ENCODE peak calls at places on chromosomes 6 and 20, in six cellular contexts. X, D, P, V, C and Q are unnamed samples.

GRCh38 chr6:39251406-39251805 is 22.1 kb upstream of the KCNK5 start:
- DNase-seq in X (no peak), P (no peak), C (no peak), D (no peak), V (no peak), Q (no peak)

GRCh38 chr6:134358320-134358719 is 40.4 kb upstream of the SGK1 start:
- DNase-seq in C (no peak), V (no peak), D (no peak), X (no peak), P (no peak), Q (no peak)

GRCh38 chr6:56714982-56715456 is 72.3 kb upstream of the DST start:
- DNase-seq in X (no peak), C (peak; percentile 81), D (peak; percentile 31), V (no peak), P (no peak), Q (no peak)

GRCh38 chr6:118134257-118134656 is 227.2 kb downstream of the SLC35F1 start:
- DNase-seq in D (no peak), C (no peak), X (no peak), V (no peak), P (no peak), Q (no peak)

GRCh38 chr20:58407201-58407873 is 18.3 kb downstream of the VAPB start:
- DNase-seq in D (no peak), C (no peak), P (no peak), V (no peak), X (peak; percentile 26), Q (no peak)

GRCh38 chr6:149963212-149963461 is 606 bp upstream of the ULBP1 start:
- DNase-seq in P (no peak), C (no peak), X (peak; percentile 66), D (no peak), V (no peak), Q (no peak)

GRCh38 chr6:3900744-3901351 is 51.7 kb downstream of the FAM50B start:
- DNase-seq in V (no peak), D (no peak), C (peak; percentile 48), X (no peak), P (no peak), Q (no peak)

GRCh38 chr20:19889011-19889953 is 127.9 kb upstream of the NAA20 start:
- DNase-seq in V (no peak), P (no peak), D (no peak), C (no peak), X (no peak), Q (no peak)

GRCh38 chr20:621115-621756 is 11.1 kb upstream of the TCF15 start:
- DNase-seq in C (no peak), V (no peak), P (no peak), D (no peak), X (no peak), Q (no peak)

GRCh38 chr20:19777981-19778380 is 19.9 kb downstream of the RIN2 start:
- DNase-seq in X (no peak), P (no peak), V (no peak), C (no peak), D (no peak), Q (no peak)

GRCh38 chr6:158793432-158793831 is 25.7 kb downstream of the EZR start:
- DNase-seq in D (no peak), X (peak; percentile 81), V (no peak), C (peak; percentile 66), P (no peak), Q (no peak)

GRCh38 chr6:68756454-68757375 is 121.6 kb downstream of the ADGRB3 start:
- DNase-seq in X (no peak), C (no peak), P (no peak), V (no peak), D (no peak), Q (no peak)

GRCh38 chr6:134161036-134161435 is 108.6 kb upstream of the SLC2A12 start:
- DNase-seq in C (no peak), D (no peak), P (no peak), V (no peak), X (no peak), Q (no peak)

GRCh38 chr20:35467339-35468224 is 12.2 kb downstream of the CEP250 start:
- DNase-seq in C (peak; percentile 91), V (no peak), D (no peak), P (no peak), X (no peak), Q (no peak)

GRCh38 chr6:137673603-137674002 is 179.4 kb upstream of the OLIG3 start:
- DNase-seq in C (no peak), D (no peak), P (no peak), V (no peak), X (no peak), Q (no peak)

GRCh38 chr6:156427345-156427744 is 349.8 kb upstream of the ARID1B start:
- DNase-seq in C (no peak), D (no peak), X (no peak), V (no peak), P (no peak), Q (no peak)

GRCh38 chr20:64229537-64230061 is 25.9 kb upstream of the PCMTD2 start:
- DNase-seq in V (no peak), C (no peak), X (no peak), D (no peak), P (no peak), Q (no peak)

GRCh38 chr6:33072508-33073100 is 845 bp downstream of the HLA-DPA1 start:
- DNase-seq in D (no peak), X (no peak), C (no peak), V (no peak), P (no peak), Q (no peak)

GRCh38 chr6:37236921-37237320 is 20.7 kb upstream of the TBC1D22B start:
- DNase-seq in C (no peak), D (no peak), P (no peak), X (no peak), V (no peak), Q (no peak)

GRCh38 chr6:1686117-1687098 is 76.7 kb downstream of the FOXC1 start:
- DNase-seq in C (no peak), P (no peak), X (no peak), D (no peak), V (no peak), Q (no peak)

GRCh38 chr6:111013144-111013905 is 31.5 kb downstream of the RPF2 start:
- DNase-seq in C (no peak), X (no peak), V (no peak), D (no peak), P (no peak), Q (no peak)

GRCh38 chr6:142474446-142475289 is 172.9 kb downstream of the ADGRG6 start:
- DNase-seq in X (peak; percentile 52), V (no peak), C (peak; percentile 63), D (peak; percentile 33), P (no peak), Q (peak; percentile 3)

GRCh38 chr6:124676033-124676432 is 286.2 kb upstream of the RNF217 start:
- DNase-seq in C (no peak), X (no peak), P (no peak), D (no peak), V (no peak), Q (no peak)

GRCh38 chr20:36162272-36162966 is 7.9 kb downstream of the EPB41L1 start:
- DNase-seq in X (peak; percentile 51), C (no peak), V (no peak), D (no peak), P (no peak), Q (no peak)

GRCh38 chr6:6890400-6890858 is 217.3 kb upstream of the RREB1 start:
- DNase-seq in X (peak; percentile 82), D (no peak), C (no peak), P (no peak), V (no peak), Q (no peak)

GRCh38 chr20:53748821-53749402 is 155.3 kb upstream of the ZNF217 start:
- DNase-seq in X (no peak), C (no peak), P (no peak), D (no peak), V (no peak), Q (no peak)

GRCh38 chr6:166556871-166557322 is 29.6 kb downstream of the RAMACL start:
- DNase-seq in D (no peak), P (no peak), C (no peak), X (no peak), V (no peak), Q (no peak)

DNA sequence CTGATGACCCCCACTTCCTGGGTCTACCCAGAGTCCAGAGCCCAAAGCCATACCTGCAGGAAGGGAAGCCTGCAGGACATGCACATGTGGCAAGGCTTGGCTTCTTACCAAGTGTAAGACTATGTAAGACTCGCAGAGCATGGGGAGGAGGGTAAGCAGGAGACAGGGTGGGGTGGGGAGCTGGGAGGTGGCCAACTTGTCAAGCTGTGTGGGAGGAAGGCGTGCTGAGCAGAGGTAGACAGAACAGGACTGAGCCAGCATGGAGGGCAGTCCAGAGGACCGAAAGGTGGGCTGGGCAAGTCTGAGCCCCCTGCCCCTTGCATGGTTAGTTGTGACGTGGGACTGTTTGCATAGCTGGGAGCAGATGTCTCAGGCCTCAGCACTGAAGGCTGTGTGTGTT is 53.4 kb upstream of the RNF24 start:
- DNase-seq in X (peak; percentile 57), C (no peak), D (no peak), P (no peak), V (no peak), Q (no peak)
- TF ChIP-seq TAF1 in X (no peak), C (no peak), D (no peak), P (no peak), V (no peak), Q (no peak)

DNA sequence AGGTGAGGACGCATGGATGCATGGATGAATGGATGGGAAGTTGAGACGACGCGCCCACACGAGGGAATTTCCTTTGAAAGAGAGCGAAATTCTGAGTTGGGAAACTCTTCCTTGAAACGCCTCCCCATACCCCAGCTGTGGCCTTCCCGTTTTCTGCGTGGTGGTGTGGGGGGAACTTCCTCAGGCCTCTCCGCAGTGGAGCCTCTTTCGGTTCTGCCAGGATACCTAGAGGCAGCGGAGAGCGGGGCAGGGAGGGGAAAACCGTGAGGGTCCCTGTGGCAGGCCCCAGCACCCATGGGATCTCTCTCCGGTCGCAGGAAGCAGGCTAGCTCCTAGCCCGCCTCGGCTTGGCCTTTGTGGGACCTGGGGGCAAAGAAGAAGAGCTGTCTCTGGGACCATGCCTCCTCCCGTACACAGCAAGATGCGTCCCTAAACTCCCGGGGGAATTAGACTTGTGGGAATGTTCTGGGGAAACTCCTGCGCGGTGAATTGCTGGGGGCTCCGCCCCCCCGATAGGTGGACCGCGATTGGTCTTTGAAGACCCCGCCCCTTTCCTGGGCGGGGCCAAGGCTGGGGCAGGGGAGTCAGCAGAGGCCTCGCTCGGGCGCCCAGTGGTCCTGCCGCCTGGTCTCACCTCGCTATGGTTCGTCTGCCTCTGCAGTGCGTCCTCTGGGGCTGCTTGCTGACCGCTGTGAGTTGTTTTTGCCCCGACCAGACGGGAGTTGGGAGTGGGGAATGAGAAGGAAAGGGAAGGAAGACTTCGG is at the start of gene CD40:
- DNase-seq in X (peak; percentile 95), D (peak; percentile 51), C (peak; percentile 71), V (peak; percentile 76), P (peak; percentile 86), Q (peak; percentile 85)
- TF ChIP-seq POLR2A in X (no peak), D (peak; percentile 78), C (peak; percentile 26), V (peak; percentile 97), P (peak; percentile 96), Q (peak; percentile 98)

GRCh38 chr6:25359191-25359861 is 80.2 kb downstream of the CARMIL1 start:
- DNase-seq in P (no peak), X (no peak), V (no peak), C (no peak), D (no peak), Q (no peak)
- TF ChIP-seq TAF1 in P (no peak), X (no peak), V (no peak), C (no peak), D (no peak), Q (no peak)

GRCh38 chr6:49457771-49458170 is 5.3 kb downstream of the MMUT start:
- DNase-seq in D (no peak), X (no peak), C (no peak), P (no peak), V (no peak), Q (no peak)

GRCh38 chr6:49453221-49453620 is 9.8 kb downstream of the MMUT start:
- DNase-seq in D (no peak), C (peak; percentile 6), X (no peak), V (no peak), P (no peak), Q (no peak)

GRCh38 chr6:49454787-49455709 is 8.0 kb downstream of the MMUT start:
- DNase-seq in D (no peak), V (no peak), X (no peak), C (no peak), P (no peak), Q (no peak)
- TF ChIP-seq POLR2A in D (no peak), V (no peak), X (no peak), C (no peak), P (no peak), Q (no peak)